ENCODE peak calls at places on chromosome 16, in six cellular contexts. One of them, this sample, is unnamed.

GRCh38 chr16:22007509-22008214 is at the start of gene MOSMO:
- DNase-seq in stimulated activated CD4-positive, alpha-beta T cell treated with anti-CD3 and anti-CD28 coated beads, Interleukin-1b, Interleukin-23, amount 100 ng/mL, for 24 hours: peak
- DNase-seq in ureter: peak
- DNase-seq in T-helper 22 cell: peak
- DNase-seq in aorta: peak
- DNase-seq in B cell: peak
- DNase-seq in this sample: no peak

GRCh38 chr16:15947983-15948509 is 1.4 kb upstream of the ABCC1 start:
- DNase-seq in stimulated activated CD4-positive, alpha-beta T cell treated with anti-CD3 and anti-CD28 coated beads, Interleukin-1b, Interleukin-23, amount 100 ng/mL, for 24 hours: no peak
- DNase-seq in B cell: no peak
- DNase-seq in T-helper 22 cell: no peak
- DNase-seq in ureter: no peak
- DNase-seq in aorta: peak
- DNase-seq in this sample: no peak

GRCh38 chr16:27326738-27327585 is 13.2 kb downstream of the IL4R start:
- DNase-seq in T-helper 22 cell: no peak
- DNase-seq in B cell: no peak
- DNase-seq in aorta: peak
- DNase-seq in ureter: peak
- DNase-seq in stimulated activated CD4-positive, alpha-beta T cell treated with anti-CD3 and anti-CD28 coated beads, Interleukin-1b, Interleukin-23, amount 100 ng/mL, for 24 hours: no peak
- DNase-seq in this sample: peak

GRCh38 chr16:66278111-66278531 is 88.4 kb upstream of the CDH5 start:
- DNase-seq in aorta: no peak
- DNase-seq in stimulated activated CD4-positive, alpha-beta T cell treated with anti-CD3 and anti-CD28 coated beads, Interleukin-1b, Interleukin-23, amount 100 ng/mL, for 24 hours: no peak
- DNase-seq in ureter: peak
- DNase-seq in B cell: no peak
- DNase-seq in T-helper 22 cell: no peak
- DNase-seq in this sample: no peak

GRCh38 chr16:76389126-76389525 is 111.9 kb downstream of the CNTNAP4 start:
- DNase-seq in T-helper 22 cell: no peak
- DNase-seq in stimulated activated CD4-positive, alpha-beta T cell treated with anti-CD3 and anti-CD28 coated beads, Interleukin-1b, Interleukin-23, amount 100 ng/mL, for 24 hours: no peak
- DNase-seq in aorta: no peak
- DNase-seq in ureter: no peak
- DNase-seq in B cell: no peak
- DNase-seq in this sample: no peak

GRCh38 chr16:35598696-35599332 is 2139.4 kb downstream of the TP53TG3F start:
- DNase-seq in aorta: no peak
- DNase-seq in ureter: peak
- DNase-seq in stimulated activated CD4-positive, alpha-beta T cell treated with anti-CD3 and anti-CD28 coated beads, Interleukin-1b, Interleukin-23, amount 100 ng/mL, for 24 hours: no peak
- DNase-seq in B cell: no peak
- DNase-seq in T-helper 22 cell: no peak
- DNase-seq in this sample: peak

GRCh38 chr16:79653337-79654000 is 52.9 kb upstream of the MAF start:
- DNase-seq in B cell: no peak
- DNase-seq in aorta: no peak
- DNase-seq in stimulated activated CD4-positive, alpha-beta T cell treated with anti-CD3 and anti-CD28 coated beads, Interleukin-1b, Interleukin-23, amount 100 ng/mL, for 24 hours: no peak
- DNase-seq in ureter: no peak
- DNase-seq in T-helper 22 cell: no peak
- DNase-seq in this sample: no peak

GRCh38 chr16:80803341-80804060 is 897 bp downstream of the CDYL2 start:
- DNase-seq in B cell: no peak
- DNase-seq in T-helper 22 cell: peak
- DNase-seq in stimulated activated CD4-positive, alpha-beta T cell treated with anti-CD3 and anti-CD28 coated beads, Interleukin-1b, Interleukin-23, amount 100 ng/mL, for 24 hours: no peak
- DNase-seq in aorta: peak
- DNase-seq in ureter: no peak
- DNase-seq in this sample: no peak

GRCh38 chr16:86075839-86076440 is 177.0 kb downstream of the IRF8 start:
- DNase-seq in ureter: no peak
- DNase-seq in T-helper 22 cell: no peak
- DNase-seq in B cell: no peak
- DNase-seq in stimulated activated CD4-positive, alpha-beta T cell treated with anti-CD3 and anti-CD28 coated beads, Interleukin-1b, Interleukin-23, amount 100 ng/mL, for 24 hours: no peak
- DNase-seq in aorta: peak
- DNase-seq in this sample: no peak

GRCh38 chr16:72986011-72986410 is 61.9 kb downstream of the ZFHX3 start:
- DNase-seq in stimulated activated CD4-positive, alpha-beta T cell treated with anti-CD3 and anti-CD28 coated beads, Interleukin-1b, Interleukin-23, amount 100 ng/mL, for 24 hours: no peak
- DNase-seq in aorta: no peak
- DNase-seq in ureter: peak
- DNase-seq in T-helper 22 cell: no peak
- DNase-seq in B cell: no peak
- DNase-seq in this sample: peak

GRCh38 chr16:24838554-24839266 is 7.1 kb upstream of the SLC5A11 start:
- DNase-seq in aorta: no peak
- DNase-seq in B cell: no peak
- DNase-seq in ureter: no peak
- DNase-seq in stimulated activated CD4-positive, alpha-beta T cell treated with anti-CD3 and anti-CD28 coated beads, Interleukin-1b, Interleukin-23, amount 100 ng/mL, for 24 hours: no peak
- DNase-seq in T-helper 22 cell: no peak
- DNase-seq in this sample: no peak